ENCODE peak calls at places on chromosomes 5 and 9, in four cellular contexts. One of them, this sample, is unnamed.

GRCh38 chr5:88092358-88092757 is 176.3 kb downstream of the TMEM161B start:
- DNase-seq in MM.1S: no peak
- DNase-seq in lower leg skin: no peak
- DNase-seq in astrocyte of the spinal cord: no peak
- DNase-seq in this sample: no peak

GRCh38 chr5:59356813-59357381 is 536.6 kb downstream of the PDE4D start:
- DNase-seq in lower leg skin: no peak
- DNase-seq in MM.1S: no peak
- DNase-seq in astrocyte of the spinal cord: no peak
- DNase-seq in this sample: no peak

GRCh38 chr9:136978073-136978864 is 965 bp downstream of the PTGDS start:
- DNase-seq in astrocyte of the spinal cord: peak
- DNase-seq in MM.1S: no peak
- DNase-seq in lower leg skin: peak
- DNase-seq in this sample: peak

GRCh38 chr5:68711311-68712200 is 382.3 kb upstream of the SLC30A5 start:
- DNase-seq in MM.1S: peak
- DNase-seq in lower leg skin: no peak
- DNase-seq in astrocyte of the spinal cord: no peak
- DNase-seq in this sample: peak

GRCh38 chr9:103361906-103362305 is 366.8 kb downstream of the CYLC2 start:
- DNase-seq in astrocyte of the spinal cord: no peak
- DNase-seq in MM.1S: no peak
- DNase-seq in lower leg skin: no peak
- DNase-seq in this sample: no peak

GRCh38 chr5:180156141-180156540 is 52.9 kb downstream of the RASGEF1C start:
- DNase-seq in lower leg skin: peak
- DNase-seq in astrocyte of the spinal cord: no peak
- DNase-seq in MM.1S: no peak
- DNase-seq in this sample: no peak

GRCh38 chr9:112586600-112587155 is 100.1 kb downstream of the KIAA1958 start:
- DNase-seq in astrocyte of the spinal cord: peak
- DNase-seq in MM.1S: no peak
- DNase-seq in lower leg skin: no peak
- DNase-seq in this sample: no peak

GRCh38 chr5:52727568-52727967 is 60.1 kb upstream of the ITGA1 start:
- DNase-seq in lower leg skin: peak
- DNase-seq in MM.1S: no peak
- DNase-seq in astrocyte of the spinal cord: peak
- DNase-seq in this sample: no peak

GRCh38 chr9:23779220-23779619 is 46.8 kb downstream of the ELAVL2 start:
- DNase-seq in MM.1S: no peak
- DNase-seq in lower leg skin: no peak
- DNase-seq in astrocyte of the spinal cord: peak
- DNase-seq in this sample: no peak

GRCh38 chr5:100690036-100690560 is 154.9 kb downstream of the FAM174A start:
- DNase-seq in MM.1S: no peak
- DNase-seq in lower leg skin: no peak
- DNase-seq in astrocyte of the spinal cord: peak
- DNase-seq in this sample: no peak

GRCh38 chr5:67731886-67732285 is 483.7 kb upstream of the PIK3R1 start:
- DNase-seq in lower leg skin: no peak
- DNase-seq in astrocyte of the spinal cord: no peak
- DNase-seq in MM.1S: no peak
- DNase-seq in this sample: no peak

GRCh38 chr9:36064448-36065037 is 27.8 kb downstream of the RECK start:
- DNase-seq in MM.1S: peak
- DNase-seq in lower leg skin: no peak
- DNase-seq in astrocyte of the spinal cord: peak
- DNase-seq in this sample: no peak

GRCh38 chr9:92774274-92774673 is 9.6 kb upstream of the BICD2 start:
- DNase-seq in astrocyte of the spinal cord: peak
- DNase-seq in lower leg skin: no peak
- DNase-seq in MM.1S: no peak
- DNase-seq in this sample: no peak

GRCh38 chr5:154408806-154409205 is 37.0 kb upstream of the SAP30L start:
- DNase-seq in MM.1S: no peak
- DNase-seq in lower leg skin: no peak
- DNase-seq in astrocyte of the spinal cord: no peak
- DNase-seq in this sample: no peak

GRCh38 chr5:124043456-124043855 is 531.5 kb downstream of the CSNK1G3 start:
- DNase-seq in astrocyte of the spinal cord: no peak
- DNase-seq in MM.1S: no peak
- DNase-seq in lower leg skin: no peak
- DNase-seq in this sample: no peak

GRCh38 chr5:147095740-147096139 is 139.1 kb upstream of the STK32A start:
- DNase-seq in lower leg skin: no peak
- DNase-seq in MM.1S: no peak
- DNase-seq in astrocyte of the spinal cord: no peak
- DNase-seq in this sample: no peak

GRCh38 chr9:134301387-134302129 is 24.7 kb upstream of the RXRA start:
- DNase-seq in lower leg skin: no peak
- DNase-seq in astrocyte of the spinal cord: no peak
- DNase-seq in MM.1S: peak
- DNase-seq in this sample: no peak

GRCh38 chr5:98911221-98912040 is 17.4 kb downstream of the CHD1 start:
- DNase-seq in MM.1S: no peak
- DNase-seq in astrocyte of the spinal cord: peak
- DNase-seq in lower leg skin: no peak
- DNase-seq in this sample: no peak

GRCh38 chr5:82586597-82586996 is 308.4 kb upstream of the RPS23 start:
- DNase-seq in MM.1S: no peak
- DNase-seq in lower leg skin: no peak
- DNase-seq in astrocyte of the spinal cord: no peak
- DNase-seq in this sample: no peak

GRCh38 chr5:132718544-132719312 is 18.6 kb downstream of the KIF3A start:
- DNase-seq in astrocyte of the spinal cord: no peak
- DNase-seq in lower leg skin: no peak
- DNase-seq in MM.1S: no peak
- DNase-seq in this sample: no peak

GRCh38 chr9:8143677-8144076 is 344.1 kb upstream of the DMAC1 start:
- DNase-seq in MM.1S: no peak
- DNase-seq in astrocyte of the spinal cord: no peak
- DNase-seq in lower leg skin: no peak
- DNase-seq in this sample: no peak

GRCh38 chr5:56119050-56119449 is 114.1 kb downstream of the ANKRD55 start:
- DNase-seq in lower leg skin: no peak
- DNase-seq in astrocyte of the spinal cord: no peak
- DNase-seq in MM.1S: no peak
- DNase-seq in this sample: no peak

GRCh38 chr5:148843510-148844318 is 17.3 kb downstream of the ADRB2 start:
- DNase-seq in MM.1S: no peak
- DNase-seq in lower leg skin: no peak
- DNase-seq in astrocyte of the spinal cord: peak
- DNase-seq in this sample: no peak

GRCh38 chr5:181188700-181189362 is 16.2 kb downstream of the TRIM7 start:
- DNase-seq in astrocyte of the spinal cord: peak
- DNase-seq in lower leg skin: peak
- DNase-seq in MM.1S: peak
- DNase-seq in this sample: peak

GRCh38 chr9:25261445-25261844 is 416.8 kb downstream of the TUSC1 start:
- DNase-seq in astrocyte of the spinal cord: no peak
- DNase-seq in MM.1S: no peak
- DNase-seq in lower leg skin: no peak
- DNase-seq in this sample: no peak

GRCh38 chr5:109939109-109939682 is 249.5 kb downstream of the MAN2A1 start:
- DNase-seq in MM.1S: no peak
- DNase-seq in astrocyte of the spinal cord: peak
- DNase-seq in lower leg skin: no peak
- DNase-seq in this sample: no peak

GRCh38 chr9:106859957-106860715 is 2.8 kb upstream of the ZNF462 start:
- DNase-seq in lower leg skin: peak
- DNase-seq in MM.1S: no peak
- DNase-seq in astrocyte of the spinal cord: peak
- DNase-seq in this sample: no peak

GRCh38 chr5:89300426-89300970 is 417.5 kb upstream of the MEF2C start:
- DNase-seq in astrocyte of the spinal cord: no peak
- DNase-seq in MM.1S: no peak
- DNase-seq in lower leg skin: no peak
- DNase-seq in this sample: no peak

GRCh38 chr5:78964889-78965288 is 20.2 kb downstream of the ARSB start:
- DNase-seq in lower leg skin: no peak
- DNase-seq in astrocyte of the spinal cord: peak
- DNase-seq in MM.1S: peak
- DNase-seq in this sample: peak

GRCh38 chr5:44048268-44048984 is 340.8 kb downstream of the FGF10 start:
- DNase-seq in MM.1S: no peak
- DNase-seq in astrocyte of the spinal cord: no peak
- DNase-seq in lower leg skin: peak
- DNase-seq in this sample: no peak

GRCh38 chr5:159444441-159445082 is 114.3 kb upstream of the IL12B start:
- DNase-seq in astrocyte of the spinal cord: peak
- DNase-seq in MM.1S: peak
- DNase-seq in lower leg skin: no peak
- DNase-seq in this sample: peak

GRCh38 chr9:100011062-100011681 is 87.6 kb downstream of the ERP44 start:
- DNase-seq in MM.1S: peak
- DNase-seq in lower leg skin: no peak
- DNase-seq in astrocyte of the spinal cord: peak
- DNase-seq in this sample: peak

GRCh38 chr9:76297721-76298239 is 96.4 kb downstream of the RFK start:
- DNase-seq in lower leg skin: peak
- DNase-seq in MM.1S: no peak
- DNase-seq in astrocyte of the spinal cord: peak
- DNase-seq in this sample: no peak

GRCh38 chr5:16812911-16813310 is 123.2 kb downstream of the MYO10 start:
- DNase-seq in astrocyte of the spinal cord: peak
- DNase-seq in MM.1S: no peak
- DNase-seq in lower leg skin: no peak
- DNase-seq in this sample: no peak

GRCh38 chr9:419571-420156 is 205.0 kb downstream of the DOCK8 start:
- DNase-seq in lower leg skin: no peak
- DNase-seq in astrocyte of the spinal cord: peak
- DNase-seq in MM.1S: no peak
- DNase-seq in this sample: no peak

GRCh38 chr5:40452874-40453624 is 226.7 kb upstream of the PTGER4 start:
- DNase-seq in MM.1S: no peak
- DNase-seq in lower leg skin: no peak
- DNase-seq in astrocyte of the spinal cord: no peak
- DNase-seq in this sample: no peak

GRCh38 chr5:135890867-135891266 is 4.8 kb downstream of the IL9 start:
- DNase-seq in astrocyte of the spinal cord: no peak
- DNase-seq in lower leg skin: no peak
- DNase-seq in MM.1S: peak
- DNase-seq in this sample: no peak

GRCh38 chr5:132279801-132280200 is 14.4 kb upstream of the SLC22A4 start:
- DNase-seq in MM.1S: no peak
- DNase-seq in lower leg skin: no peak
- DNase-seq in astrocyte of the spinal cord: no peak
- DNase-seq in this sample: no peak

GRCh38 chr9:19894975-19895374 is 106.1 kb upstream of the SLC24A2 start:
- DNase-seq in MM.1S: no peak
- DNase-seq in lower leg skin: no peak
- DNase-seq in astrocyte of the spinal cord: peak
- DNase-seq in this sample: no peak

DNA sequence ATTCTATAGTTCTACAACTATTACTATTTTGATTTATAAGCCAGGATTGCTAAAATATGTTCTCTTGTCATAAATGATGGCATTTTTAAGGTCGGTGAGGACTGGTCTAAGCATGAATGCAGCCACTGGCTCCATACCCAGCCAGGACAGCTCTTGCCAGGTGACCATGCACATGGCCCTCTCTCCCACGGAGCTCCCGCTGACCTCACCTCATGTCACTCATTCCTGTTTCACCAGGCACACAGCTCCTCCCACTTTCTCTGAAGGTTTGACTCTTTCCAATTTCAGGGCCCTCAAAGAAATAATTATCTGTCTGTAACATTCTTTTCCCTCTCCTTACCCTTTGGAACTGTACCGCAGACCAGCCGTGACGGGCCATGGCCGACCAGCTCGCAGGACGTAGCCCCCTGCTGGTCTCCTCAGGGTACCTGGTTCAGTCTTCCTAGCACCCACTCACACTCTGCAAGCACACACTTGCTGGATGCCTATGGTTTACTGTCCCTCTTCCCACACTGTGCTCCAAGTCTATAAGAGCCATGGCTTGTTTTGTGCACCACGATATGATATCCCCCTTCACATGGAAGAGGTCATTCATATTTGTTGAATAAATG is 72.6 kb downstream of the LIFR start:
- DNase-seq in MM.1S: no peak
- DNase-seq in lower leg skin: no peak
- DNase-seq in astrocyte of the spinal cord: no peak
- DNase-seq in this sample: no peak
- TF ChIP-seq CTCF in MM.1S: no peak
- TF ChIP-seq CTCF in lower leg skin: no peak
- TF ChIP-seq CTCF in astrocyte of the spinal cord: no peak
- TF ChIP-seq CTCF in this sample: no peak

DNA sequence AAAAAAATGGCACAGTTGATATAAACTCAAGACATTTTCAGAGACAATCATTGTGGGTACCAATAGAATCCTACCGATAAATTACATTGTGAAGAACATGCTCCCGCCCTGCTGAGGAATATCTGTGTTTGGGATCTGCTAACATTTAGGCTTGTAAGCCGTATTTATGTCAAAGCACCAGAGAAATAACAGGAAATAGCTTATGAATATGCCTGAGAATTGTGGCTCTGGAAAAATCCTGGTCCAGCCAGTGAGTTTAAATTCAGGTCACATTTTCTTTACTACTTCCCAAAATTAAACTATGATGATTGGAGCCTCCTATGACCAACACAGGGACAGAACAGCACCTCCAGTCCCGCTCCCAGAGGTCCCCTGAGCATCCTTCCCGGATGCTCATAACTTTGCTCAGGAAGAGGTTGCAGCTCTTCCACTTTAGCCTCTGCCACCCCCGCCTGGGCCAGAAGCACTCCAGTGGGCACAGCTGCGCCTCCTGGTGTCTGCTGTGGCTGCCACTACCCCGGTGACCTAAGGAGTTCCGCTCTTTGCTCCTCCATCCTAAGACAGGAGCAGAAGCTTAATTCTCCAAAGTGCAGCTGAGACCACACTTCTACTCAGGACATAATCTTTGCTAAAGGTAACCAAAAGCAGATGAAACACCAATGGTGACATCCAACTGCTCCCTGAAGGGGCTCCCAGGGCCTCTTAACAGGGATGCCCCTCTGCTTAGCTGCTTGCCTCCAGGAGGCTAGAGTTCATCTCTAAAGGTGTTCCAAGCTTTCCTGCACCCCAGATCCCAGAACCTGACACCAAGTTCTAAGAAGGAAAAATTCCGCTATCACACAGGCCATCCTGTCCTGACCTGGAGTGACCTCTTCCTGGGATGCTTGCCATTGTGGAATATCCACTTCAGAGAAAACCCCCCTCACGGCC is 58.8 kb downstream of the SLC1A1 start:
- DNase-seq in MM.1S: no peak
- DNase-seq in lower leg skin: no peak
- DNase-seq in astrocyte of the spinal cord: no peak
- DNase-seq in this sample: peak
- TF ChIP-seq CTCF in MM.1S: peak
- TF ChIP-seq CTCF in lower leg skin: no peak
- TF ChIP-seq CTCF in astrocyte of the spinal cord: peak
- TF ChIP-seq CTCF in this sample: no peak

GRCh38 chr5:108919591-108920326 is 172.1 kb downstream of the FER start:
- DNase-seq in MM.1S: peak
- DNase-seq in astrocyte of the spinal cord: no peak
- DNase-seq in lower leg skin: no peak
- DNase-seq in this sample: peak
- TF ChIP-seq CTCF in MM.1S: peak
- TF ChIP-seq CTCF in astrocyte of the spinal cord: no peak
- TF ChIP-seq CTCF in lower leg skin: no peak
- TF ChIP-seq CTCF in this sample: peak

GRCh38 chr5:139180850-139181785 is 17.1 kb downstream of the SIL1 start:
- DNase-seq in lower leg skin: no peak
- DNase-seq in MM.1S: no peak
- DNase-seq in astrocyte of the spinal cord: no peak
- DNase-seq in this sample: no peak
- TF ChIP-seq CTCF in lower leg skin: no peak
- TF ChIP-seq CTCF in MM.1S: no peak
- TF ChIP-seq CTCF in astrocyte of the spinal cord: no peak
- TF ChIP-seq CTCF in this sample: no peak

This sample was measured in GM20000.